ENCODE peak calls at places on chromosomes 4 and X, in five cellular contexts. One of them, this sample, is unnamed.

GRCh38 chr4:153750197-153750817 is 9.5 kb downstream of the RNF175 start:
- DNase-seq in stomach: peak; percentile 42
- DNase-seq in fibroblast of pulmonary artery: peak; percentile 82
- DNase-seq in prostate gland: peak; percentile 36
- DNase-seq in PC-3: peak; percentile 77
- DNase-seq in this sample: peak; percentile 68

GRCh38 chr4:184911310-184911709 is 85.5 kb upstream of the ACSL1 start:
- DNase-seq in stomach: peak; percentile 38
- DNase-seq in prostate gland: peak; percentile 85
- DNase-seq in fibroblast of pulmonary artery: peak; percentile 54
- DNase-seq in PC-3: peak; percentile 76
- DNase-seq in this sample: no peak

GRCh38 chr4:155033604-155034003 is 174.8 kb upstream of the NPY2R start:
- DNase-seq in PC-3: no peak
- DNase-seq in prostate gland: no peak
- DNase-seq in fibroblast of pulmonary artery: no peak
- DNase-seq in stomach: no peak
- DNase-seq in this sample: no peak

GRCh38 chr4:3524920-3525319 is 7.3 kb downstream of the LRPAP1 start:
- DNase-seq in prostate gland: no peak
- DNase-seq in fibroblast of pulmonary artery: no peak
- DNase-seq in PC-3: no peak
- DNase-seq in stomach: no peak
- DNase-seq in this sample: no peak

GRCh38 chr4:55183926-55184599 is 58.7 kb upstream of the KDR start:
- DNase-seq in fibroblast of pulmonary artery: peak; percentile 97
- DNase-seq in PC-3: peak; percentile 97
- DNase-seq in prostate gland: no peak
- DNase-seq in stomach: peak; percentile 27
- DNase-seq in this sample: peak; percentile 87

GRCh38 chr4:130172156-130172555 is 1076.2 kb downstream of the C4orf33 start:
- DNase-seq in PC-3: no peak
- DNase-seq in prostate gland: no peak
- DNase-seq in stomach: no peak
- DNase-seq in fibroblast of pulmonary artery: no peak
- DNase-seq in this sample: peak; percentile 22

GRCh38 chr4:752196-752861 is 46.7 kb downstream of the PCGF3 start:
- DNase-seq in PC-3: no peak
- DNase-seq in fibroblast of pulmonary artery: no peak
- DNase-seq in prostate gland: no peak
- DNase-seq in stomach: no peak
- DNase-seq in this sample: peak; percentile 27

GRCh38 chrX:6313356-6313755 is 84.7 kb upstream of the NLGN4X start:
- DNase-seq in fibroblast of pulmonary artery: no peak
- DNase-seq in stomach: no peak
- DNase-seq in prostate gland: no peak
- DNase-seq in PC-3: no peak
- DNase-seq in this sample: no peak

GRCh38 chrX:85828771-85829170 is 218.6 kb downstream of the CHM start:
- DNase-seq in stomach: no peak
- DNase-seq in fibroblast of pulmonary artery: no peak
- DNase-seq in PC-3: no peak
- DNase-seq in prostate gland: no peak
- DNase-seq in this sample: no peak

GRCh38 chr4:13126976-13127910 is 356.9 kb downstream of the RAB28 start:
- DNase-seq in PC-3: no peak
- DNase-seq in fibroblast of pulmonary artery: no peak
- DNase-seq in prostate gland: no peak
- DNase-seq in stomach: peak; percentile 30
- DNase-seq in this sample: no peak

GRCh38 chrX:108130889-108131288 is 39.3 kb downstream of the ATG4A start:
- DNase-seq in fibroblast of pulmonary artery: no peak
- DNase-seq in prostate gland: no peak
- DNase-seq in stomach: no peak
- DNase-seq in PC-3: no peak
- DNase-seq in this sample: no peak

GRCh38 chrX:108131471-108131870 is 39.9 kb downstream of the ATG4A start:
- DNase-seq in PC-3: peak; percentile 57
- DNase-seq in stomach: no peak
- DNase-seq in prostate gland: no peak
- DNase-seq in fibroblast of pulmonary artery: peak; percentile 78
- DNase-seq in this sample: no peak

GRCh38 chrX:108132034-108132433 is 40.5 kb downstream of the ATG4A start:
- DNase-seq in stomach: no peak
- DNase-seq in prostate gland: no peak
- DNase-seq in PC-3: no peak
- DNase-seq in fibroblast of pulmonary artery: no peak
- DNase-seq in this sample: no peak

GRCh38 chrX:108138814-108139213 is 47.2 kb downstream of the ATG4A start:
- DNase-seq in stomach: no peak
- DNase-seq in prostate gland: no peak
- DNase-seq in fibroblast of pulmonary artery: no peak
- DNase-seq in PC-3: no peak
- DNase-seq in this sample: no peak

DNA sequence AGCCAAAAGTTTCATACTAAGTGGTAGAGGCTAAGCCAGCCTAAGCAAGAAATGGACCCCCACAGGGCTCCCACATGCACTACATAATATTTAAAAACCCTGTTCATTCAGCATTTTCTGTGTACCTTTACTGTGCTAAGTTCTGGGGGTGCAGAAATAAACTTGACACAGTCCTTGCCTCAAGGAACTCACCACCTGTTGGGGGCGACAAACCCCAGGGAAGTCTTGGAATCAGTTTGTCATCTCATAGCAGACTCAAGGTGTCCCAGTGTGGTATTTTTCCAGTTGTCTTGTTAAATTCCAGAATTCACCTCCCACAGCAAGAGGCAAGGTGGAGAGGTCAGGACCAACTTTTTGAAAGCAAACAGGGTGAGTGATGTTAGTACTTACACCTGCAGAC is 43.1 kb downstream of the ATG4A start:
- DNase-seq in PC-3: no peak
- DNase-seq in prostate gland: no peak
- DNase-seq in fibroblast of pulmonary artery: no peak
- DNase-seq in stomach: no peak
- DNase-seq in this sample: no peak
- TF ChIP-seq CTCF in PC-3: peak; percentile 39
- TF ChIP-seq CTCF in prostate gland: no peak
- TF ChIP-seq CTCF in fibroblast of pulmonary artery: no peak
- TF ChIP-seq CTCF in stomach: no peak
- TF ChIP-seq CTCF in this sample: no peak

DNA sequence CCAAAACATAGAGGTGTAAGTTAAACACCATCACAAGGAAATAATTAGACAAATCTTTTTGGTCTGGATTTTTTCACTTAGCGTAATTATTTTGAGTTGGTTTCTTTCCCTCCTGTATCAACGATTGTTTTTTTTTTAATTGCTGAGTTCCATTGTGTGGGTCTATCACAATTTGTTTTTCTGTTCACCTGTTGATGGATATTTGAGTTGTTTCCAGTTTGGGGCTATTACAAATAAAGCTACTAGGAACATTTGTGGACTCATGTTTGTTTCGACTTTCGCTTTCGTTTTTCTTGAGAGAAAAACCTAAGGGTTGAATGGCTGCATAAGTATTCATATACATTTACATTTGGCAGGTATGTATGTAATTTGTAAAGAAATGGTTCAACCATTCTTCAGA is 20.4 kb upstream of the FBXW7 start:
- DNase-seq in stomach: no peak
- DNase-seq in PC-3: no peak
- DNase-seq in prostate gland: no peak
- DNase-seq in fibroblast of pulmonary artery: no peak
- DNase-seq in this sample: no peak
- H3K4me3 ChIP-seq in stomach: no peak overlapping the region
- H3K4me3 ChIP-seq in PC-3: no peak overlapping the region
- H3K4me3 ChIP-seq in prostate gland: no peak overlapping the region
- H3K4me3 ChIP-seq in fibroblast of pulmonary artery: no peak overlapping the region
- H3K4me3 ChIP-seq in this sample: no peak overlapping the region

GRCh38 chrX:141936080-141936479 is 32.4 kb downstream of the MAGEC1 start:
- DNase-seq in fibroblast of pulmonary artery: peak; percentile 32
- DNase-seq in stomach: no peak
- DNase-seq in PC-3: peak; percentile 43
- DNase-seq in prostate gland: no peak
- DNase-seq in this sample: no peak
- TF ChIP-seq CTCF in fibroblast of pulmonary artery: peak; percentile 41
- TF ChIP-seq CTCF in stomach: no peak
- TF ChIP-seq CTCF in PC-3: peak; percentile 56
- TF ChIP-seq CTCF in prostate gland: no peak
- TF ChIP-seq CTCF in this sample: peak; percentile 23

DNA sequence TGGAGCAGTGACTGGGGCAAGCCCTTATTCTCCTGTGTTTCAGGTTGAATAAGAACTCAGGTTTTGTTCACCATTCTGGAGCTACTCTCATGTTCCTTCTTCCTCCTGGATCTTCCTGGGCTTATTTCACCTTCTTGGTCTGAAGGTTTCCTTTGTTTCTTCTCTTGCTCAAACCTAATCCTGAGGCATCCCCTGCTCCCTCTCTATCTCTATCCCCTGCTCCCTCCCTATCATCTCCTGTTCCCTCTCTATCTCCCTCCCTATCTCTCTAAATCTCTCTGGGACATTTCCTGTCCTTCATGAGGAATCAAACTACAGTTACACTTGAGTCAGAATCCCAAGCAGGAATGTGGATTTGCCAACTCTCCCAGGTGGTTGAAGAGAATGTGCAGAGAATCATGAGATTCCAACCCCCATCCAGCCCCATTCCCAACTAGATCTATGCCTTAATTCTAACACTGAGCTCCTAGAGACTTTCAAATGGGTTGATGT is 134.9 kb upstream of the ZIC3 start:
- DNase-seq in fibroblast of pulmonary artery: no peak
- DNase-seq in PC-3: no peak
- DNase-seq in stomach: no peak
- DNase-seq in prostate gland: no peak
- DNase-seq in this sample: no peak
- H3K4me3 ChIP-seq in fibroblast of pulmonary artery: no peak overlapping the region
- H3K4me3 ChIP-seq in PC-3: no peak overlapping the region
- H3K4me3 ChIP-seq in stomach: no peak overlapping the region
- H3K4me3 ChIP-seq in prostate gland: no peak overlapping the region
- H3K4me3 ChIP-seq in this sample: no peak overlapping the region

GRCh38 chrX:38166478-38167083 is 54.1 kb downstream of the SRPX start:
- DNase-seq in PC-3: peak; percentile 65
- DNase-seq in fibroblast of pulmonary artery: peak; percentile 41
- DNase-seq in prostate gland: peak; percentile 4
- DNase-seq in stomach: no peak
- DNase-seq in this sample: no peak
- TF ChIP-seq CTCF in PC-3: peak; percentile 78
- TF ChIP-seq CTCF in fibroblast of pulmonary artery: peak; percentile 40
- TF ChIP-seq CTCF in prostate gland: peak; percentile 55
- TF ChIP-seq CTCF in stomach: peak; percentile 63
- TF ChIP-seq CTCF in this sample: no peak

GRCh38 chrX:53718073-53718472 is 31.6 kb upstream of the HUWE1 start:
- DNase-seq in fibroblast of pulmonary artery: no peak
- DNase-seq in prostate gland: no peak
- DNase-seq in stomach: no peak
- DNase-seq in PC-3: peak; percentile 28
- DNase-seq in this sample: no peak
- H3K4me3 ChIP-seq in fibroblast of pulmonary artery: no peak overlapping the region
- H3K4me3 ChIP-seq in prostate gland: no peak overlapping the region
- H3K4me3 ChIP-seq in stomach: no peak overlapping the region
- H3K4me3 ChIP-seq in PC-3: no peak overlapping the region
- H3K4me3 ChIP-seq in this sample: no peak overlapping the region

DNA sequence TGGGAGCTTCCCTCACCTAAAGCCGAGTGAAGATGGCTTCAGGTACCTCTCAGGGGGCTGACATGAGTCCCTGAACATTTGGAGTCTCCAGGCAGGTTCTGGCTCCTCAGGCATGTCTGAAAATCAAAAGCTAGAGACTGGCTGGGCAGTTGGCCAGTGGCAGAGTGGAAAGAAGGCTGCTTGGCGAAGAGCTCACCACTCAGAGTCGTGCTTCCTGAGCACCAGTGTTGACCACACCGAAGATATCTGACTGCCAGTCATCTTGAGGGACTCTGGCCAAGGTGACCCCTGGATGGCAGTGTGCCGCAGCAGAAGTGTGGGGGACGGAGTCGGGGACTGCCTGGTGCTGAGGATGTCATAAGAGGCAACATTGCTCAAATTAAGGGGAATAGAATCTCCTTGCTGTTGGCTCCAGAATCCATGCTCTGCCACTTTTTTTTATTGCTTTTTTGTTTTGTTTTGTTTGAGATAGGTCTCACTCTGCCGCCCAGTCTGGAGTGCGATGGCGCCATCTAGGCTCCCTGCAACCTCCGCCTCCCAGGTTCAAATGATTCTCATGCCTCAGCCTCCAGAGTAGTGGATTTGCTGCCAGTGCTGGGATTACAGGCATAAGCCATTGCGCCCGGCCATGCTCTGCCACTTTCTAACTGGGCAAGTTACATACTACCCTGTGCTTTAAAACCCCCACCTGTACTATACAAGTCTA is 172.5 kb upstream of the GATB start:
- DNase-seq in fibroblast of pulmonary artery: no peak
- DNase-seq in PC-3: no peak
- DNase-seq in stomach: no peak
- DNase-seq in prostate gland: no peak
- DNase-seq in this sample: no peak
- TF ChIP-seq CTCF in fibroblast of pulmonary artery: no peak
- TF ChIP-seq CTCF in PC-3: no peak
- TF ChIP-seq CTCF in stomach: no peak
- TF ChIP-seq CTCF in prostate gland: no peak
- TF ChIP-seq CTCF in this sample: no peak

GRCh38 chrX:153925387-153925738 is 701 bp downstream of the ARHGAP4 start:
- DNase-seq in stomach: no peak
- DNase-seq in fibroblast of pulmonary artery: no peak
- DNase-seq in PC-3: no peak
- DNase-seq in prostate gland: no peak
- DNase-seq in this sample: no peak

GRCh38 chrX:153925739-153926593 is at the start of gene ARHGAP4:
- DNase-seq in prostate gland: no peak
- DNase-seq in PC-3: no peak
- DNase-seq in fibroblast of pulmonary artery: no peak
- DNase-seq in stomach: no peak
- DNase-seq in this sample: no peak

GRCh38 chrX:153926863-153927685 is 1.0 kb upstream of the ARHGAP4 start:
- DNase-seq in fibroblast of pulmonary artery: peak; percentile 57
- DNase-seq in prostate gland: no peak
- DNase-seq in stomach: peak; percentile 57
- DNase-seq in PC-3: peak; percentile 31
- DNase-seq in this sample: no peak

GRCh38 chrX:153927686-153927935 is 1.5 kb upstream of the ARHGAP4 start:
- DNase-seq in PC-3: no peak
- DNase-seq in prostate gland: no peak
- DNase-seq in stomach: no peak
- DNase-seq in fibroblast of pulmonary artery: no peak
- DNase-seq in this sample: no peak

GRCh38 chrX:153926594-153926862 is 464 bp upstream of the ARHGAP4 start:
- DNase-seq in prostate gland: no peak
- DNase-seq in fibroblast of pulmonary artery: no peak
- DNase-seq in stomach: no peak
- DNase-seq in PC-3: no peak
- DNase-seq in this sample: no peak
- H3K4me3 ChIP-seq in prostate gland: no peak overlapping the region
- H3K4me3 ChIP-seq in fibroblast of pulmonary artery: no peak overlapping the region
- H3K4me3 ChIP-seq in stomach: peak overlapping the region; percentile 56
- H3K4me3 ChIP-seq in PC-3: no peak overlapping the region
- H3K4me3 ChIP-seq in this sample: no peak overlapping the region